ENCODE peak calls at places on chromosomes 12 and 14, in four cellular contexts. T is activated B cell treated with CpG ODN at 0.5 μM for 24 hours, I is HuH-7.5, C is ovary. Q is an unnamed sample.

GRCh38 chr14:35366048-35366428 is 38.5 kb downstream of the NFKBIA start:
- DNase-seq in T (no peak), I (no peak), C (no peak), Q (no peak)

GRCh38 chr12:56751712-56752598 is at the start of gene PRIM1:
- DNase-seq in T (peak; percentile 81), I (peak; percentile 81), C (peak; percentile 80), Q (peak; percentile 89)

GRCh38 chr14:67729072-67729561 is 27.4 kb downstream of the RDH12 start:
- DNase-seq in T (no peak), I (no peak), C (no peak), Q (no peak)

GRCh38 chr14:58912799-58913432 is 275.2 kb downstream of the DACT1 start:
- DNase-seq in T (no peak), I (no peak), C (no peak), Q (no peak)

GRCh38 chr12:49014547-49014946 is 4.0 kb downstream of the PRKAG1 start:
- DNase-seq in T (no peak), I (no peak), C (no peak), Q (no peak)

GRCh38 chr14:72576258-72576657 is 317.6 kb downstream of the DPF3 start:
- DNase-seq in T (no peak), I (no peak), C (no peak), Q (no peak)

GRCh38 chr12:105352049-105352448 is 21.6 kb downstream of the C12orf75 start:
- DNase-seq in T (no peak), I (no peak), C (no peak), Q (no peak)

GRCh38 chr14:99687284-99688209 is 3.4 kb downstream of the CYP46A1 start:
- DNase-seq in T (no peak), I (no peak), C (no peak), Q (no peak)

GRCh38 chr12:115149685-115150378 is 465.9 kb upstream of the TBX3 start:
- DNase-seq in T (no peak), I (no peak), C (no peak), Q (no peak)

GRCh38 chr12:11273449-11273848 is 3.9 kb upstream of the PRB3 start:
- DNase-seq in T (no peak), I (no peak), C (no peak), Q (no peak)

GRCh38 chr14:81400852-81401251 is 728 bp upstream of the STON2 start:
- DNase-seq in T (no peak), I (peak; percentile 18), C (peak; percentile 68), Q (no peak)

GRCh38 chr12:113249546-113249945 is 28.3 kb downstream of the TPCN1 start:
- DNase-seq in T (no peak), I (no peak), C (no peak), Q (no peak)

GRCh38 chr14:36383674-36384421 is 63.4 kb upstream of the MBIP start:
- DNase-seq in T (no peak), I (no peak), C (no peak), Q (no peak)

GRCh38 chr12:114263031-114263825 is 142.7 kb downstream of the TBX5 start:
- DNase-seq in T (no peak), I (no peak), C (no peak), Q (no peak)

GRCh38 chr14:30464481-30464880 is 94.5 kb upstream of the G2E3 start:
- DNase-seq in T (no peak), I (no peak), C (no peak), Q (no peak)

GRCh38 chr12:49647280-49647679 is 23.9 kb downstream of the PRPF40B start:
- DNase-seq in T (no peak), I (no peak), C (no peak), Q (no peak)

GRCh38 chr14:100535287-100536131 is 51.7 kb downstream of the BEGAIN start:
- DNase-seq in T (peak; percentile 5), I (no peak), C (peak; percentile 12), Q (no peak)

GRCh38 chr14:53999061-53999488 is 42.5 kb upstream of the BMP4 start:
- DNase-seq in T (no peak), I (no peak), C (no peak), Q (no peak)

GRCh38 chr12:87845995-87846483 is 183.2 kb downstream of the C12orf50 start:
- DNase-seq in T (no peak), I (no peak), C (no peak), Q (no peak)

GRCh38 chr12:43292699-43293098 is 259.3 kb downstream of the ADAMTS20 start:
- DNase-seq in T (no peak), I (no peak), C (no peak), Q (no peak)

GRCh38 chr14:105861985-105862465 is 335.6 kb downstream of the TMEM121 start:
- DNase-seq in T (peak; percentile 57), I (no peak), C (no peak), Q (no peak)

GRCh38 chr12:1776139-1776975 is 44.0 kb upstream of the LRTM2 start:
- DNase-seq in T (no peak), I (no peak), C (no peak), Q (no peak)

GRCh38 chr14:58171090-58171489 is 19.1 kb upstream of the ARMH4 start:
- DNase-seq in T (no peak), I (peak; percentile 89), C (peak; percentile 64), Q (peak; percentile 86)

GRCh38 chr14:74949859-74950572 is 5.4 kb downstream of the PGF start:
- DNase-seq in T (no peak), I (no peak), C (no peak), Q (no peak)

GRCh38 chr14:88961214-88961613 is 136.8 kb downstream of the TTC8 start:
- DNase-seq in T (no peak), I (no peak), C (no peak), Q (no peak)

GRCh38 chr14:96162741-96163140 is 41.9 kb upstream of the BDKRB2 start:
- DNase-seq in T (no peak), I (no peak), C (no peak), Q (no peak)

Q was measured in NCI-H2107.